ENCODE peak calls at places on chromosomes 5 and 9, in five cellular contexts. One of them, this sample, is unnamed.

GRCh38 chr9:110918316-110919054 is 119.8 kb downstream of the LPAR1 start:
- DNase-seq in H9: no peak
- DNase-seq in neuronal stem cell: no peak
- DNase-seq in IMR-90: peak
- DNase-seq in H1: no peak
- DNase-seq in this sample: no peak

GRCh38 chr5:158431369-158432029 is 572.6 kb upstream of the CLINT1 start:
- DNase-seq in neuronal stem cell: no peak
- DNase-seq in IMR-90: no peak
- DNase-seq in H1: no peak
- DNase-seq in H9: no peak
- DNase-seq in this sample: no peak

GRCh38 chr9:135043345-135043744 is 44.1 kb upstream of the OLFM1 start:
- DNase-seq in H1: peak
- DNase-seq in IMR-90: no peak
- DNase-seq in H9: no peak
- DNase-seq in neuronal stem cell: no peak
- DNase-seq in this sample: no peak

GRCh38 chr5:24163091-24163490 is 481.7 kb downstream of the CDH10 start:
- DNase-seq in IMR-90: no peak
- DNase-seq in neuronal stem cell: no peak
- DNase-seq in H1: no peak
- DNase-seq in H9: no peak
- DNase-seq in this sample: no peak

GRCh38 chr5:152271420-152271819 is 133.7 kb downstream of the NMUR2 start:
- DNase-seq in H1: no peak
- DNase-seq in H9: peak
- DNase-seq in neuronal stem cell: peak
- DNase-seq in IMR-90: no peak
- DNase-seq in this sample: peak

GRCh38 chr5:41820150-41820549 is 50.1 kb downstream of the OXCT1 start:
- DNase-seq in IMR-90: no peak
- DNase-seq in H9: no peak
- DNase-seq in H1: no peak
- DNase-seq in neuronal stem cell: no peak
- DNase-seq in this sample: no peak

GRCh38 chr5:146084376-146084775 is 21.0 kb downstream of the PLAC8L1 start:
- DNase-seq in neuronal stem cell: no peak
- DNase-seq in H1: no peak
- DNase-seq in IMR-90: no peak
- DNase-seq in H9: no peak
- DNase-seq in this sample: no peak

GRCh38 chr9:71270554-71270953 is 149.1 kb upstream of the TRPM3 start:
- DNase-seq in neuronal stem cell: no peak
- DNase-seq in H1: no peak
- DNase-seq in H9: no peak
- DNase-seq in IMR-90: no peak
- DNase-seq in this sample: no peak

GRCh38 chr5:113572716-113573115 is 59.2 kb downstream of the YTHDC2 start:
- DNase-seq in H1: no peak
- DNase-seq in H9: no peak
- DNase-seq in IMR-90: no peak
- DNase-seq in neuronal stem cell: no peak
- DNase-seq in this sample: no peak

GRCh38 chr9:116490321-116490720 is 196.8 kb upstream of the TRIM32 start:
- DNase-seq in H9: no peak
- DNase-seq in IMR-90: peak
- DNase-seq in neuronal stem cell: no peak
- DNase-seq in H1: no peak
- DNase-seq in this sample: no peak

GRCh38 chr5:150783422-150783928 is 4.9 kb downstream of the SMIM3 start:
- DNase-seq in IMR-90: peak
- DNase-seq in neuronal stem cell: no peak
- DNase-seq in H9: peak
- DNase-seq in H1: no peak
- DNase-seq in this sample: peak
- H2BK120ac ChIP-seq in IMR-90: peak
- H2BK120ac ChIP-seq in neuronal stem cell: no peak
- H2BK120ac ChIP-seq in H9: no peak
- H2BK120ac ChIP-seq in H1: no peak
- H2BK120ac ChIP-seq in this sample: no peak

DNA sequence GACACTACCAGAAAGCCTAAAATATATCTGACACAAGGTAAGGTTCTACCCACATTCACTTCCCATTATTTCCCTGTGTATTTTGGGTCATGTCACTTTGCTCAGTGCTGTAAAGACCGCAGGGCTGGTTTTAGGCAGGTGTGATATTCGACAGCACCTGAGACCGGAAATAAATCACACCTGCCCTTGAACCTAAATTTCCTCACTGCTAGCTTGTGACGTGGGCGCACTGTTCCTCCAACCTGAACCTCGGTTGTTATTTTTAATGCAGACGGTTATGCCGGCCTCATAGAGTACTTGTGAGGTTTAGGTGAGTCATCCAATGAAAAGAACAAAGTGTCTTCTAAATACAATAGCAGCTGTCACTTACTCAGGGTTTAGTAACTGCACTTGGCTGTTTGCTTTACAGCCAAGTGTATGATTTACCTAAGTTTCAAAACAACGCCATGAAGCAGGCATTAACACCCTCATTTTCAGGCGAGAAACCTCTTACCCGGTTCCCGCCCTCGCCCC is 20.7 kb upstream of the ZNF782 start:
- DNase-seq in H9: no peak
- DNase-seq in H1: no peak
- DNase-seq in IMR-90: peak
- DNase-seq in neuronal stem cell: no peak
- DNase-seq in this sample: no peak
- H3K23ac ChIP-seq in H9: no peak
- H3K23ac ChIP-seq in H1: no peak
- H3K23ac ChIP-seq in IMR-90: no peak
- H3K23ac ChIP-seq in neuronal stem cell: no peak
- H3K23ac ChIP-seq in this sample: no peak

GRCh38 chr5:14173419-14174234 is 30.5 kb downstream of the TRIO start:
- DNase-seq in IMR-90: no peak
- DNase-seq in H9: no peak
- DNase-seq in H1: no peak
- DNase-seq in neuronal stem cell: no peak
- DNase-seq in this sample: no peak
- H2BK120ac ChIP-seq in IMR-90: peak
- H2BK120ac ChIP-seq in H9: no peak
- H2BK120ac ChIP-seq in H1: no peak
- H2BK120ac ChIP-seq in neuronal stem cell: no peak
- H2BK120ac ChIP-seq in this sample: no peak

DNA sequence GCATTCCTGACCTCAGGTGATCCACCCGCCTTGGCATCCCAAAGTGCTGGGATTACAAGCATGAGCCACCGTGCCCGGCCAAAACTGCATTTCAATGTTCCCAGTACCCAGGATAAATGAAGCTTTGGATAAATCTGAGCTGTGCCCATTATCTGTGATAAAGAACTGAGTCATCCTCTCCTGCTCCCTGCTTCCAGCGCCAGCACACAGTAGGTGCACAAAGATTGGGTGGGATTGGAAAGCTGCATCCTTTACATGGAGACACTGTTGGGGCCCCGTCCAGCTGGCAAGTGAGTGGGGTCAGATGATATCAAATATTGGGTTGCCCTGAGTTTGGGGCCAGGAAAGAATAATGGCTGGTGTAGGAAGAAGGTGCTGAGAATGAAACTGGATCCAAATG is 17.4 kb downstream of the SH2D3C start:
- DNase-seq in H9: no peak
- DNase-seq in H1: no peak
- DNase-seq in neuronal stem cell: no peak
- DNase-seq in IMR-90: no peak
- DNase-seq in this sample: no peak
- H3K23ac ChIP-seq in H9: no peak
- H3K23ac ChIP-seq in H1: no peak
- H3K23ac ChIP-seq in neuronal stem cell: no peak
- H3K23ac ChIP-seq in IMR-90: no peak
- H3K23ac ChIP-seq in this sample: no peak

GRCh38 chr9:133477992-133478850 is 678 bp downstream of the SLC2A6 start:
- DNase-seq in IMR-90: peak
- DNase-seq in H9: no peak
- DNase-seq in H1: no peak
- DNase-seq in neuronal stem cell: peak
- DNase-seq in this sample: peak
- H2BK120ac ChIP-seq in IMR-90: no peak
- H2BK120ac ChIP-seq in H9: no peak
- H2BK120ac ChIP-seq in H1: no peak
- H2BK120ac ChIP-seq in neuronal stem cell: peak
- H2BK120ac ChIP-seq in this sample: no peak

This sample was measured in mesendoderm.